ENCODE peak calls at places on chromosomes 16 and 17, in eight cellular contexts. One of them, this sample, is unnamed.

GRCh38 chr17:35432176-35433074 is at the start of gene SLFN12:
- DNase-seq in WERI-Rb-1: no peak
- DNase-seq in AG04449: peak; percentile 91
- DNase-seq in cerebellar cortex: peak; percentile 79
- DNase-seq in AG09319: peak; percentile 87
- DNase-seq in GF-D8: peak; percentile 41
- DNase-seq in Peyer's patch: no peak
- DNase-seq in nephron progenitor cell: no peak
- DNase-seq in this sample: peak; percentile 91

GRCh38 chr16:4689091-4689671 is 4.2 kb upstream of the NUDT16L1 start:
- DNase-seq in WERI-Rb-1: no peak
- DNase-seq in AG04449: no peak
- DNase-seq in cerebellar cortex: no peak
- DNase-seq in AG09319: no peak
- DNase-seq in GF-D8: no peak
- DNase-seq in Peyer's patch: peak; percentile 48
- DNase-seq in nephron progenitor cell: no peak
- DNase-seq in this sample: no peak

GRCh38 chr17:79325707-79326106 is 251.1 kb downstream of the ENGASE start:
- DNase-seq in WERI-Rb-1: no peak
- DNase-seq in AG04449: no peak
- DNase-seq in cerebellar cortex: no peak
- DNase-seq in AG09319: no peak
- DNase-seq in GF-D8: no peak
- DNase-seq in Peyer's patch: no peak
- DNase-seq in nephron progenitor cell: peak; percentile 90
- DNase-seq in this sample: peak; percentile 45

GRCh38 chr17:41352597-41353366 is 2.2 kb upstream of the KRT33A start:
- DNase-seq in WERI-Rb-1: no peak
- DNase-seq in AG04449: no peak
- DNase-seq in cerebellar cortex: no peak
- DNase-seq in AG09319: no peak
- DNase-seq in GF-D8: no peak
- DNase-seq in Peyer's patch: no peak
- DNase-seq in nephron progenitor cell: peak; percentile 38
- DNase-seq in this sample: no peak

GRCh38 chr17:81665205-81666091 is 957 bp downstream of the OXLD1 start:
- DNase-seq in WERI-Rb-1: peak; percentile 63
- DNase-seq in AG04449: no peak
- DNase-seq in cerebellar cortex: no peak
- DNase-seq in AG09319: no peak
- DNase-seq in GF-D8: peak; percentile 42
- DNase-seq in Peyer's patch: no peak
- DNase-seq in nephron progenitor cell: no peak
- DNase-seq in this sample: no peak

GRCh38 chr17:28412131-28412530 is 6.1 kb upstream of the SLC46A1 start:
- DNase-seq in WERI-Rb-1: no peak
- DNase-seq in AG04449: no peak
- DNase-seq in cerebellar cortex: no peak
- DNase-seq in AG09319: no peak
- DNase-seq in GF-D8: no peak
- DNase-seq in Peyer's patch: no peak
- DNase-seq in nephron progenitor cell: no peak
- DNase-seq in this sample: no peak

GRCh38 chr17:54967621-54968258 is 714 bp downstream of the COX11 start:
- DNase-seq in WERI-Rb-1: peak; percentile 39
- DNase-seq in AG04449: no peak
- DNase-seq in cerebellar cortex: peak; percentile 13
- DNase-seq in AG09319: no peak
- DNase-seq in GF-D8: no peak
- DNase-seq in Peyer's patch: peak; percentile 54
- DNase-seq in nephron progenitor cell: no peak
- DNase-seq in this sample: peak; percentile 72

GRCh38 chr17:68013385-68013784 is 17.1 kb upstream of the C17orf58 start:
- DNase-seq in WERI-Rb-1: no peak
- DNase-seq in AG04449: no peak
- DNase-seq in cerebellar cortex: no peak
- DNase-seq in AG09319: no peak
- DNase-seq in GF-D8: peak; percentile 38
- DNase-seq in Peyer's patch: no peak
- DNase-seq in nephron progenitor cell: no peak
- DNase-seq in this sample: no peak

GRCh38 chr16:84913315-84913714 is 93.5 kb downstream of the CRISPLD2 start:
- DNase-seq in WERI-Rb-1: no peak
- DNase-seq in AG04449: no peak
- DNase-seq in cerebellar cortex: peak; percentile 18
- DNase-seq in AG09319: no peak
- DNase-seq in GF-D8: peak; percentile 55
- DNase-seq in Peyer's patch: no peak
- DNase-seq in nephron progenitor cell: no peak
- DNase-seq in this sample: no peak

GRCh38 chr16:89334050-89334449 is 116.5 kb downstream of the ZNF778 start:
- DNase-seq in WERI-Rb-1: no peak
- DNase-seq in AG04449: no peak
- DNase-seq in cerebellar cortex: no peak
- DNase-seq in AG09319: no peak
- DNase-seq in GF-D8: no peak
- DNase-seq in Peyer's patch: no peak
- DNase-seq in nephron progenitor cell: no peak
- DNase-seq in this sample: no peak

GRCh38 chr16:87412996-87413421 is 20.9 kb downstream of the MAP1LC3B start:
- DNase-seq in WERI-Rb-1: no peak
- DNase-seq in AG04449: no peak
- DNase-seq in cerebellar cortex: no peak
- DNase-seq in AG09319: no peak
- DNase-seq in GF-D8: no peak
- DNase-seq in Peyer's patch: no peak
- DNase-seq in nephron progenitor cell: no peak
- DNase-seq in this sample: no peak

GRCh38 chr17:41544497-41544896 is 16.4 kb upstream of the KRT19 start:
- DNase-seq in WERI-Rb-1: peak; percentile 78
- DNase-seq in AG04449: no peak
- DNase-seq in cerebellar cortex: no peak
- DNase-seq in AG09319: no peak
- DNase-seq in GF-D8: no peak
- DNase-seq in Peyer's patch: peak; percentile 72
- DNase-seq in nephron progenitor cell: no peak
- DNase-seq in this sample: peak; percentile 58

GRCh38 chr16:57759131-57759530 is 23.6 kb downstream of the KATNB1 start:
- DNase-seq in WERI-Rb-1: no peak
- DNase-seq in AG04449: no peak
- DNase-seq in cerebellar cortex: no peak
- DNase-seq in AG09319: no peak
- DNase-seq in GF-D8: no peak
- DNase-seq in Peyer's patch: no peak
- DNase-seq in nephron progenitor cell: no peak
- DNase-seq in this sample: no peak

GRCh38 chr16:78906135-78906534 is 694.4 kb downstream of the MAF start:
- DNase-seq in WERI-Rb-1: no peak
- DNase-seq in AG04449: no peak
- DNase-seq in cerebellar cortex: no peak
- DNase-seq in AG09319: no peak
- DNase-seq in GF-D8: no peak
- DNase-seq in Peyer's patch: no peak
- DNase-seq in nephron progenitor cell: no peak
- DNase-seq in this sample: no peak

GRCh38 chr17:45394913-45395568 is 37.6 kb downstream of the ARHGAP27 start:
- DNase-seq in WERI-Rb-1: peak; percentile 91
- DNase-seq in AG04449: no peak
- DNase-seq in cerebellar cortex: peak; percentile 87
- DNase-seq in AG09319: peak; percentile 70
- DNase-seq in GF-D8: no peak
- DNase-seq in Peyer's patch: peak; percentile 70
- DNase-seq in nephron progenitor cell: peak; percentile 84
- DNase-seq in this sample: peak; percentile 93

GRCh38 chr16:1102921-1103648 is 7.0 kb upstream of the C1QTNF8 start:
- DNase-seq in WERI-Rb-1: peak; percentile 74
- DNase-seq in AG04449: no peak
- DNase-seq in cerebellar cortex: no peak
- DNase-seq in AG09319: no peak
- DNase-seq in GF-D8: no peak
- DNase-seq in Peyer's patch: peak; percentile 81
- DNase-seq in nephron progenitor cell: peak; percentile 91
- DNase-seq in this sample: no peak

GRCh38 chr16:67537636-67538591 is 9.3 kb downstream of the RIPOR1 start:
- DNase-seq in WERI-Rb-1: no peak
- DNase-seq in AG04449: no peak
- DNase-seq in cerebellar cortex: no peak
- DNase-seq in AG09319: no peak
- DNase-seq in GF-D8: no peak
- DNase-seq in Peyer's patch: peak; percentile 68
- DNase-seq in nephron progenitor cell: peak; percentile 75
- DNase-seq in this sample: no peak

GRCh38 chr17:40316571-40317344 is 7.8 kb downstream of the RARA start:
- DNase-seq in WERI-Rb-1: peak; percentile 57
- DNase-seq in AG04449: no peak
- DNase-seq in cerebellar cortex: peak; percentile 41
- DNase-seq in AG09319: no peak
- DNase-seq in GF-D8: no peak
- DNase-seq in Peyer's patch: peak; percentile 80
- DNase-seq in nephron progenitor cell: peak; percentile 70
- DNase-seq in this sample: peak; percentile 84

GRCh38 chr17:50986989-50987660 is 121.0 kb upstream of the TOB1 start:
- DNase-seq in WERI-Rb-1: no peak
- DNase-seq in AG04449: no peak
- DNase-seq in cerebellar cortex: no peak
- DNase-seq in AG09319: no peak
- DNase-seq in GF-D8: no peak
- DNase-seq in Peyer's patch: no peak
- DNase-seq in nephron progenitor cell: no peak
- DNase-seq in this sample: peak; percentile 47

GRCh38 chr17:9926150-9926804 is 21.2 kb upstream of the RCVRN start:
- DNase-seq in WERI-Rb-1: no peak
- DNase-seq in AG04449: no peak
- DNase-seq in cerebellar cortex: no peak
- DNase-seq in AG09319: no peak
- DNase-seq in GF-D8: no peak
- DNase-seq in Peyer's patch: no peak
- DNase-seq in nephron progenitor cell: no peak
- DNase-seq in this sample: no peak

GRCh38 chr16:85373741-85374570 is 239.2 kb upstream of the GSE1 start:
- DNase-seq in WERI-Rb-1: no peak
- DNase-seq in AG04449: no peak
- DNase-seq in cerebellar cortex: no peak
- DNase-seq in AG09319: no peak
- DNase-seq in GF-D8: no peak
- DNase-seq in Peyer's patch: no peak
- DNase-seq in nephron progenitor cell: no peak
- DNase-seq in this sample: no peak

GRCh38 chr17:62888148-62888547 is 77.9 kb upstream of the TANC2 start:
- DNase-seq in WERI-Rb-1: no peak
- DNase-seq in AG04449: no peak
- DNase-seq in cerebellar cortex: no peak
- DNase-seq in AG09319: no peak
- DNase-seq in GF-D8: no peak
- DNase-seq in Peyer's patch: no peak
- DNase-seq in nephron progenitor cell: no peak
- DNase-seq in this sample: peak; percentile 40

GRCh38 chr16:83843657-83844056 is 35.9 kb downstream of the HSBP1 start:
- DNase-seq in WERI-Rb-1: no peak
- DNase-seq in AG04449: no peak
- DNase-seq in cerebellar cortex: no peak
- DNase-seq in AG09319: no peak
- DNase-seq in GF-D8: peak; percentile 20
- DNase-seq in Peyer's patch: no peak
- DNase-seq in nephron progenitor cell: no peak
- DNase-seq in this sample: no peak

GRCh38 chr16:19712418-19713058 is 5.5 kb downstream of the KNOP1 start:
- DNase-seq in WERI-Rb-1: no peak
- DNase-seq in AG04449: no peak
- DNase-seq in cerebellar cortex: no peak
- DNase-seq in AG09319: no peak
- DNase-seq in GF-D8: no peak
- DNase-seq in Peyer's patch: no peak
- DNase-seq in nephron progenitor cell: no peak
- DNase-seq in this sample: no peak

GRCh38 chr16:83942815-83943515 is 10.1 kb upstream of the OSGIN1 start:
- DNase-seq in WERI-Rb-1: no peak
- DNase-seq in AG04449: no peak
- DNase-seq in cerebellar cortex: no peak
- DNase-seq in AG09319: no peak
- DNase-seq in GF-D8: no peak
- DNase-seq in Peyer's patch: no peak
- DNase-seq in nephron progenitor cell: no peak
- DNase-seq in this sample: no peak

GRCh38 chr16:1309888-1310831 is 724 bp downstream of the UBE2I start:
- DNase-seq in WERI-Rb-1: no peak
- DNase-seq in AG04449: no peak
- DNase-seq in cerebellar cortex: no peak
- DNase-seq in AG09319: no peak
- DNase-seq in GF-D8: no peak
- DNase-seq in Peyer's patch: peak; percentile 67
- DNase-seq in nephron progenitor cell: no peak
- DNase-seq in this sample: peak; percentile 76

GRCh38 chr16:83633285-83633684 is 174.5 kb upstream of the HSBP1 start:
- DNase-seq in WERI-Rb-1: no peak
- DNase-seq in AG04449: no peak
- DNase-seq in cerebellar cortex: no peak
- DNase-seq in AG09319: no peak
- DNase-seq in GF-D8: no peak
- DNase-seq in Peyer's patch: no peak
- DNase-seq in nephron progenitor cell: no peak
- DNase-seq in this sample: no peak

GRCh38 chr17:28532063-28532960 is 20.1 kb downstream of the UNC119 start:
- DNase-seq in WERI-Rb-1: peak; percentile 39
- DNase-seq in AG04449: no peak
- DNase-seq in cerebellar cortex: no peak
- DNase-seq in AG09319: no peak
- DNase-seq in GF-D8: no peak
- DNase-seq in Peyer's patch: no peak
- DNase-seq in nephron progenitor cell: no peak
- DNase-seq in this sample: peak; percentile 21

This sample was measured in foreskin fibroblast.